ENCODE peak calls at places on chromosomes 6 and 20, in seven cellular contexts. K is K562, L is HCT116, V is GM23338, E is H1, M is SK-N-SH, S is transverse colon. F is an unnamed sample.

GRCh38 chr6:149454405-149454848 is 30.4 kb downstream of the ZC3H12D start:
- DNase-seq in V (no peak), L (no peak), K (no peak), S (peak; percentile 88), M (peak; percentile 56), E (no peak), F (no peak)

GRCh38 chr6:133169901-133170300 is 71.3 kb upstream of the EYA4 start:
- DNase-seq in M (no peak), L (no peak), V (peak; percentile 52), K (no peak), S (no peak), E (no peak), F (no peak)

GRCh38 chr6:130841128-130841728 is 14.0 kb downstream of the SMLR1 start:
- DNase-seq in K (no peak), V (no peak), S (no peak), M (no peak), L (no peak), E (no peak), F (no peak)

GRCh38 chr6:17505767-17506280 is 94.3 kb upstream of the FAM8A1 start:
- DNase-seq in L (no peak), M (no peak), K (no peak), V (no peak), E (peak; percentile 3), S (no peak), F (no peak)

GRCh38 chr20:8527998-8528397 is 395.9 kb downstream of the PLCB1 start:
- DNase-seq in L (no peak), M (no peak), V (no peak), K (no peak), E (no peak), S (no peak), F (no peak)

GRCh38 chr20:58011947-58012610 is 216.4 kb downstream of the ANKRD60 start:
- DNase-seq in V (no peak), L (no peak), S (no peak), K (no peak), E (no peak), M (no peak), F (no peak)

GRCh38 chr6:112144145-112144926 is 56.9 kb downstream of the FAM229B start:
- DNase-seq in E (no peak), L (no peak), S (no peak), M (peak; percentile 40), K (peak; percentile 14), V (no peak), F (no peak)

GRCh38 chr6:4776967-4777925 is 1.0 kb downstream of the CDYL start:
- DNase-seq in L (no peak), V (peak; percentile 55), E (no peak), K (peak; percentile 57), S (peak; percentile 50), M (no peak), F (no peak)

GRCh38 chr6:44128020-44128917 is 915 bp downstream of the TMEM63B start:
- DNase-seq in E (peak; percentile 70), V (peak; percentile 66), K (peak; percentile 76), L (no peak), M (peak; percentile 82), S (peak; percentile 57), F (no peak)

GRCh38 chr6:53992522-53992921 is 118.7 kb upstream of the MLIP start:
- DNase-seq in K (no peak), L (no peak), E (no peak), S (no peak), M (no peak), V (no peak), F (no peak)

GRCh38 chr20:37404461-37404881 is 58.5 kb downstream of the SRC start:
- DNase-seq in M (no peak), S (no peak), E (no peak), V (no peak), K (no peak), L (no peak), F (no peak)

GRCh38 chr6:170186909-170187668 is 103.8 kb downstream of the DLL1 start:
- DNase-seq in L (no peak), E (peak; percentile 33), S (no peak), M (no peak), K (no peak), V (no peak), F (peak; percentile 83)

GRCh38 chr6:41734666-41735426 is 562 bp downstream of the TFEB start:
- DNase-seq in E (peak; percentile 75), M (peak; percentile 87), V (peak; percentile 53), L (peak; percentile 45), K (peak; percentile 77), S (peak; percentile 86), F (no peak)

GRCh38 chr6:138953451-138953850 is 34.6 kb downstream of the REPS1 start:
- DNase-seq in S (no peak), K (no peak), M (no peak), V (no peak), L (no peak), E (no peak), F (no peak)

GRCh38 chr6:167791036-167791779 is 35.5 kb upstream of the AFDN start:
- DNase-seq in M (no peak), E (peak; percentile 32), K (no peak), V (no peak), S (no peak), L (no peak), F (no peak)

GRCh38 chr6:137043710-137044365 is 927 bp downstream of the IL20RA start:
- DNase-seq in L (no peak), E (no peak), S (peak; percentile 28), K (no peak), V (peak; percentile 66), M (no peak), F (no peak)

GRCh38 chr6:89777455-89777854 is 42.1 kb downstream of the MDN1 start:
- DNase-seq in M (no peak), E (no peak), K (peak; percentile 37), S (no peak), V (no peak), L (no peak), F (no peak)

GRCh38 chr20:47970282-47970903 is 185.1 kb upstream of the SULF2 start:
- DNase-seq in S (no peak), K (no peak), V (no peak), L (no peak), E (no peak), M (peak; percentile 44), F (no peak)

GRCh38 chr6:6998194-6998569 is 109.6 kb upstream of the RREB1 start:
- DNase-seq in L (no peak), K (no peak), S (no peak), E (no peak), V (peak; percentile 16), M (no peak), F (no peak)

DNA sequence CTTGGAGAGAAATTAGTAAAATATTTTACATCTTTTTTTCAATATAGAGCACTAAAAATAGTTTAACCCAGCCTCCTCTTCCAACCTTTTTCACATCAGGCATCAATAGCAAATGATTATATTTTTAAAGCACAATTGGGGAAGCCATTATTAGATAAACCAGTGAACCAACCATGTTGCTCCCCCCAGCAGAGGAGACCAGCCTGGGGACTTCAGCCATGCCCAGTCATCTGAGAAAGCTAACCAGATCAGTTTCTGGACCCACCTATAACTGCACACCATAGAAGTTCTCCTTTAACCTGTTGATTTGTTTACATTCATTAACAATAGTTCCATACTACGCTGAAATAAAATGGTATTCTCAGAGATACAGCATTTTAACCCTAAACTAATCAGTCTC is 13.8 kb upstream of the SDHAF4 start:
- DNase-seq in V (no peak), S (no peak), E (no peak), L (no peak), K (no peak), M (no peak), F (no peak)
- TF ChIP-seq CTCF in V (no peak), S (no peak), E (no peak), L (no peak), K (no peak), M (no peak), F (no peak)

DNA sequence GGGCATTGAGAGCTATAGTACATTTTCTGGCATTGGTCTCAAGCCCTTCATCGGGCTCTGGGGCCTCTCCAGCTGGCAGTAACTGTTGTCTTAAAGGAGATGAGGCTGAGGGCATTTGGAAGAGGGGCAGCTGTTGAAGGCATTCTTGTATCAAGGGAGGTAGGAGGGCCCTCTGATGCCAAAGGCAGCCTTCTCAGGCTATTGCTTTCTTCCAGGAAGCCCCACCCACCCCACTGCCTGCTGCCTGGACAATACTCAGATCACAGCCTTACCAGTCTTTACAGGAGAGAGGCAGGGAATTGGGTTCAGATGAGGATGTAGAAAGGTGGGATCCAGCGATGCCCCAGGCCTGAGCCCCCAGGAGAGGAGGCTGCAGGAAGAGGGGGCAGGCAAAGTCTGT is 46.0 kb downstream of the CPXM1 start:
- DNase-seq in K (no peak), M (no peak), E (no peak), L (no peak), S (no peak), V (no peak), F (no peak)
- TF ChIP-seq POLR2AphosphoS5 in K (no peak), M (no peak), E (no peak), L (no peak), S (no peak), V (no peak), F (no peak)

GRCh38 chr6:56841751-56842150 is 113.2 kb upstream of the BEND6 start:
- DNase-seq in M (no peak), L (no peak), V (no peak), S (no peak), E (no peak), K (no peak), F (no peak)

GRCh38 chr6:56838965-56839364 is 115.9 kb upstream of the BEND6 start:
- DNase-seq in M (no peak), S (no peak), E (no peak), K (no peak), L (no peak), V (no peak), F (no peak)

GRCh38 chr6:56841372-56841749 is 113.5 kb upstream of the BEND6 start:
- DNase-seq in M (no peak), L (no peak), S (no peak), K (no peak), E (no peak), V (no peak), F (no peak)

GRCh38 chr6:56839533-56840183 is 115.2 kb upstream of the BEND6 start:
- DNase-seq in K (no peak), E (no peak), M (no peak), S (no peak), V (no peak), L (no peak), F (no peak)

GRCh38 chr6:56840467-56841371 is 114.2 kb upstream of the BEND6 start:
- DNase-seq in V (no peak), K (no peak), L (no peak), M (peak; percentile 60), E (no peak), S (no peak), F (no peak)
- H3K4me1 ChIP-seq in V (peaks cover 67% of the 10 kb centered on the region), K (peaks cover 13% of the 10 kb centered on the region), L (peaks cover 46% of the 10 kb centered on the region), M (peaks cover 23% of the 10 kb centered on the region), E (peaks cover 19% of the 10 kb centered on the region), S (peaks cover 20% of the 10 kb centered on the region), F (peaks cover 8% of the 10 kb centered on the region)

GRCh38 chr6:134665029-134665723 is 284.7 kb downstream of the ALDH8A1 start:
- DNase-seq in K (no peak), E (no peak), S (peak; percentile 29), M (no peak), L (no peak), V (no peak), F (no peak)

GRCh38 chr6:134667106-134667505 is 282.8 kb downstream of the ALDH8A1 start:
- DNase-seq in E (no peak), V (no peak), S (no peak), K (no peak), M (no peak), L (no peak), F (no peak)

GRCh38 chr6:134663800-134664535 is 285.9 kb downstream of the ALDH8A1 start:
- DNase-seq in V (no peak), M (no peak), L (no peak), K (no peak), E (no peak), S (no peak), F (no peak)

GRCh38 chr6:134663356-134663755 is 286.5 kb downstream of the ALDH8A1 start:
- DNase-seq in E (no peak), V (no peak), S (no peak), M (no peak), L (no peak), K (peak; percentile 6), F (no peak)

GRCh38 chr6:134666174-134666573 is 283.7 kb downstream of the ALDH8A1 start:
- DNase-seq in S (no peak), M (no peak), L (no peak), K (no peak), V (no peak), E (no peak), F (no peak)
- TF ChIP-seq CTCF in S (no peak), M (no peak), L (no peak), K (no peak), V (no peak), E (no peak), F (no peak)

F was measured in vagina.